ENCODE peak calls at places on chromosomes 2 and 18, in eight cellular contexts. W is lower leg skin, L is B cell, Q is tibial nerve, I is HFFc6, E is activated B cell treated with CpG ODN at 0.5 μM for 24 hours, R is adrenal gland, O is cardiac muscle cell. Y is an unnamed sample.

GRCh38 chr2:242058116-242058680 is 188.7 kb downstream of the RTP5 start:
- DNase-seq in W (peak), L (no peak), Q (no peak), I (no peak), E (no peak), R (no peak), O (no peak), Y (no peak)

GRCh38 chr2:695111-695510 is 17.9 kb upstream of the TMEM18 start:
- DNase-seq in W (peak), L (no peak), Q (no peak), I (no peak), E (no peak), R (peak), O (no peak), Y (no peak)

GRCh38 chr18:80171190-80171872 is 62.3 kb downstream of the ADNP2 start:
- DNase-seq in W (peak), L (no peak), Q (peak), I (peak), E (no peak), R (peak), O (peak), Y (peak)

GRCh38 chr2:238895901-238896600 is 48.2 kb downstream of the TWIST2 start:
- DNase-seq in W (peak), L (no peak), Q (peak), I (peak), E (no peak), R (peak), O (no peak), Y (peak)

GRCh38 chr18:58635891-58636290 is 7.0 kb upstream of the ALPK2 start:
- DNase-seq in W (no peak), L (no peak), Q (no peak), I (peak), E (no peak), R (no peak), O (no peak), Y (no peak)

GRCh38 chr18:21361297-21361880 is 119.4 kb downstream of the GREB1L start:
- DNase-seq in W (no peak), L (no peak), Q (no peak), I (no peak), E (no peak), R (no peak), O (peak), Y (no peak)

GRCh38 chr2:3683748-3684454 is 19.5 kb upstream of the DCDC2C start:
- DNase-seq in W (no peak), L (no peak), Q (no peak), I (no peak), E (no peak), R (no peak), O (no peak), Y (no peak)

GRCh38 chr2:618591-618990 is 58.6 kb downstream of the TMEM18 start:
- DNase-seq in W (peak), L (no peak), Q (no peak), I (no peak), E (no peak), R (no peak), O (no peak), Y (no peak)

GRCh38 chr18:9782073-9782857 is 74.2 kb downstream of the RAB31 start:
- DNase-seq in W (peak), L (no peak), Q (no peak), I (peak), E (no peak), R (peak), O (no peak), Y (no peak)

GRCh38 chr2:217434183-217434620 is 568.6 kb downstream of the TNS1 start:
- DNase-seq in W (peak), L (no peak), Q (peak), I (peak), E (no peak), R (peak), O (peak), Y (peak)

GRCh38 chr2:219559156-219559915 is 12.0 kb downstream of the OBSL1 start:
- DNase-seq in W (no peak), L (no peak), Q (no peak), I (no peak), E (no peak), R (no peak), O (no peak), Y (no peak)

GRCh38 chr2:10385933-10386773 is 62.0 kb downstream of the ODC1 start:
- DNase-seq in W (no peak), L (no peak), Q (no peak), I (peak), E (no peak), R (no peak), O (no peak), Y (peak)

GRCh38 chr2:239252433-239253200 is 148.2 kb downstream of the HDAC4 start:
- DNase-seq in W (peak), L (no peak), Q (no peak), I (no peak), E (no peak), R (peak), O (no peak), Y (no peak)

GRCh38 chr2:101803128-101803527 is 105.6 kb downstream of the MAP4K4 start:
- DNase-seq in W (no peak), L (no peak), Q (no peak), I (peak), E (no peak), R (no peak), O (no peak), Y (no peak)

GRCh38 chr2:134295441-134295840 is 41.6 kb downstream of the MGAT5 start:
- DNase-seq in W (no peak), L (no peak), Q (no peak), I (peak), E (no peak), R (no peak), O (no peak), Y (no peak)

GRCh38 chr2:146392191-146392590 is 1452.6 kb upstream of the ACVR2A start:
- DNase-seq in W (no peak), L (no peak), Q (no peak), I (no peak), E (no peak), R (no peak), O (no peak), Y (no peak)

GRCh38 chr2:43950383-43951008 is 45.3 kb downstream of the LRPPRC start:
- DNase-seq in W (no peak), L (no peak), Q (no peak), I (peak), E (no peak), R (no peak), O (peak), Y (peak)

GRCh38 chr2:217568289-217568985 is 434.4 kb downstream of the TNS1 start:
- DNase-seq in W (no peak), L (no peak), Q (no peak), I (peak), E (no peak), R (no peak), O (no peak), Y (no peak)

GRCh38 chr18:25876334-25876979 is 214.0 kb downstream of the SS18 start:
- DNase-seq in W (no peak), L (no peak), Q (peak), I (no peak), E (no peak), R (no peak), O (peak), Y (no peak)

GRCh38 chr2:224612581-224612980 is 27.4 kb upstream of the CUL3 start:
- DNase-seq in W (no peak), L (no peak), Q (no peak), I (no peak), E (no peak), R (no peak), O (no peak), Y (no peak)

GRCh38 chr2:200454839-200455801 is 54.7 kb downstream of the KCTD18 start:
- DNase-seq in W (no peak), L (no peak), Q (no peak), I (peak), E (no peak), R (peak), O (no peak), Y (no peak)

GRCh38 chr2:164496421-164496820 is 124.9 kb downstream of the GRB14 start:
- DNase-seq in W (no peak), L (no peak), Q (no peak), I (no peak), E (no peak), R (no peak), O (no peak), Y (no peak)

GRCh38 chr2:164498841-164499240 is 122.4 kb downstream of the GRB14 start:
- DNase-seq in W (no peak), L (no peak), Q (no peak), I (no peak), E (no peak), R (no peak), O (no peak), Y (no peak)

GRCh38 chr2:164496881-164497280 is 124.4 kb downstream of the GRB14 start:
- DNase-seq in W (no peak), L (no peak), Q (no peak), I (no peak), E (no peak), R (no peak), O (no peak), Y (no peak)

GRCh38 chr2:164495491-164496223 is 125.6 kb downstream of the GRB14 start:
- DNase-seq in W (no peak), L (no peak), Q (peak), I (peak), E (no peak), R (no peak), O (peak), Y (peak)
- TF ChIP-seq CTCF in W (no peak), L (no peak), Q (peak), I (peak), E (no peak), R (peak), O (peak), Y (no peak)

GRCh38 chr2:212007972-212008371 is 530.6 kb downstream of the ERBB4 start:
- DNase-seq in W (no peak), L (no peak), Q (no peak), I (no peak), E (no peak), R (no peak), O (no peak), Y (no peak)

GRCh38 chr2:212015588-212015987 is 523.0 kb downstream of the ERBB4 start:
- DNase-seq in W (no peak), L (no peak), Q (no peak), I (no peak), E (no peak), R (no peak), O (peak), Y (no peak)

GRCh38 chr2:212013656-212014055 is 524.9 kb downstream of the ERBB4 start:
- DNase-seq in W (no peak), L (no peak), Q (no peak), I (no peak), E (no peak), R (no peak), O (no peak), Y (no peak)
- TF ChIP-seq CTCF in W (no peak), L (no peak), Q (no peak), I (no peak), E (no peak), R (no peak), O (no peak), Y (no peak)

GRCh38 chr2:12321017-12321641 is 395.6 kb upstream of the TRIB2 start:
- DNase-seq in W (no peak), L (no peak), Q (peak), I (peak), E (no peak), R (peak), O (no peak), Y (no peak)
- TF ChIP-seq CTCF in W (no peak), L (no peak), Q (no peak), I (peak), E (no peak), R (no peak), O (no peak), Y (no peak)

GRCh38 chr2:142286618-142287017 is 155.8 kb upstream of the LRP1B start:
- DNase-seq in W (no peak), L (no peak), Q (no peak), I (no peak), E (no peak), R (no peak), O (peak), Y (no peak)
- TF ChIP-seq CTCF in W (no peak), L (no peak), Q (no peak), I (peak), E (no peak), R (no peak), O (no peak), Y (peak)

DNA sequence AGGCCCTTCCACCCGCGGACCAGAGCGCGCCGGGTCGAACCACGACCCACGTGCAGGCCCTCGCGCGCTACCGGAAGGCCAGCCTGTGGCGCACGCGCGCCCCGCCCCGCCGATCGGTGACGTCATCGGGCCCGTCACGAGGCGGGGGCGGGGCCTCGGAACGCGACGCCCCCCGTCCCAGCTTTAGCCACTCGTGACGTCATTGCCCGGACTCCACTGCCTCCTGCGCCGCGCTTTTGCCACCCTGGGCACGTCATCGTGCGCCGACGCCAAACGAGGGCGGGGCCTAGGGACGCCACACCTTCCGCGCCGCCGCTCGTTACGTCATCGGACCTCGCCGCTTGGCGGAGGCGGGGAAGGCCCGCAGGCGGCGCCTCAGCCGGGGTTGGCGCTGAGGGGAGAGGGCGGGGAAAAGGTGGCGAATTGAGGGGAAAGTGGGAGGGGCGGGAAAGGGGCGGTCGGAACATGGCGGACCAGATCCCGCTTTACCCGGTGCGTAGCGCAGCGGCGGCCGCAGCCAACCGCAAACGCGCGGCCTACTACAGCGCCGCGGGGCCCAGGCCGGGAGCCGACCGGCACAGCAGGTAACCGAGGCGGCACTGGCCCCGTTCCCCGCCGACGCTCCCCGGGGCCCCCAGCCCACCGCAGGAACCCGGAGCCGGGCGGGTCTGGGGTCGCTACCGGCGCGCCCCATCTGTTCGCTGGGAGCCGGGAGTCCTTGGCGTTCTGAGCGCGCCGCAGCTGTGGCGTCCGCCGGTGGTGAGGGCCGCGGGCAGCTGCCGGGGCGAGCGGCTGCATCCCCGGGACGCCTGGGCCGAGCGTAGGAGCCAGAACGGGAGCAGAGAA is at the start of gene ATP9B:
- DNase-seq in W (peak), L (peak), Q (peak), I (peak), E (peak), R (peak), O (peak), Y (peak)
- TF ChIP-seq CTCF in W (no peak), L (no peak), Q (peak), I (peak), E (no peak), R (peak), O (no peak), Y (no peak)

GRCh38 chr2:26471766-26472706 is 5.9 kb downstream of the OTOF start:
- DNase-seq in W (no peak), L (no peak), Q (no peak), I (no peak), E (no peak), R (no peak), O (no peak), Y (no peak)
- TF ChIP-seq CTCF in W (no peak), L (no peak), Q (no peak), I (peak), E (no peak), R (no peak), O (no peak), Y (no peak)

DNA sequence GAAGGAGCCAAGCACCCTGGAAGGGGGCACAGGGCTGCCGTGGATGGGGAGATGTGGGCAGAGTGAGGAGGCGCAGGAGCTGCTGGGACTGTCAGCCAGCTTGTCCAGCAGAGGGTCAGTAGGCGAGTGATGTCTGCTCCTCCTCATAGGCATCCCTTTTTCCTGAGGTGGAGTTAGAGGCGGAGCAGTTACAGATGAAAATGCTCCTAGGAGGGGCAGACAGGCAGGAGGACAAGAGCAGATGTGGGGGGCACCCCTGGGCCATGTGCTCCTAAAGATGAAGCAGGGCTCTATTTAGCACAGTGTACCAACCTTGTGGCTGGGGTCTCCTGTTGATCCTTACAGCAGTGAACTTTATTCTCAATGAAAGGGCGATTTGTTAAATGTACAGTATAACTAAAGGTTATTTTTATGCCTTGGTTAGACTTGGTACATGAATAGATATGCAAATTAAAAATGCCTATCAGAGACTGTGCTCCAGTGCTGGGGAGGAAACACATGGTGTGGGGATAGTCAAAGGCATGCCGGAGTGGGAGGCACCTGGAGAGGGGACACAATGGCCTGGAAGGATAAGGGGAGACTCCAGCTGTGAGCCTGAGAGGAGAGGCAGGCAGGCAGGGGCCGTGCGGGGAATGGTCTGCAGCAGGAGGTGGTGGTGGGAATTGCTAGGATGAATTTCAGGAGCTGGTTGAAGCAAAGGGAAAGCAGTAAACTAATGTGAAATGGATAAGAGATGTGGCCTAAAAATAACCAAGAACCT is 175.3 kb downstream of the CLIP4 start:
- DNase-seq in W (no peak), L (no peak), Q (no peak), I (no peak), E (no peak), R (no peak), O (no peak), Y (no peak)
- TF ChIP-seq CTCF in W (no peak), L (no peak), Q (no peak), I (no peak), E (no peak), R (no peak), O (no peak), Y (no peak)

GRCh38 chr2:74278176-74278575 is 65.0 kb downstream of the SLC4A5 start:
- DNase-seq in W (no peak), L (no peak), Q (no peak), I (no peak), E (no peak), R (no peak), O (no peak), Y (no peak)
- TF ChIP-seq CTCF in W (no peak), L (no peak), Q (no peak), I (no peak), E (no peak), R (no peak), O (no peak), Y (no peak)